ENCODE peak calls at places on chromosomes 16 and 17, in six cellular contexts. One of them, this sample, is unnamed.

GRCh38 chr17:80786470-80786869 is 205.2 kb upstream of the CHMP6 start:
- DNase-seq in H1: no peak
- DNase-seq in H9: peak
- DNase-seq in IMR-90: no peak
- DNase-seq in neuronal stem cell: no peak
- DNase-seq in mesenchymal stem cell: no peak
- DNase-seq in this sample: no peak

GRCh38 chr17:19553036-19553435 is 19.4 kb downstream of the SLC47A1 start:
- DNase-seq in H1: no peak
- DNase-seq in H9: no peak
- DNase-seq in IMR-90: no peak
- DNase-seq in neuronal stem cell: no peak
- DNase-seq in mesenchymal stem cell: no peak
- DNase-seq in this sample: no peak

GRCh38 chr17:32477220-32477619 is 9.6 kb upstream of the CDK5R1 start:
- DNase-seq in H1: no peak
- DNase-seq in H9: no peak
- DNase-seq in IMR-90: no peak
- DNase-seq in neuronal stem cell: no peak
- DNase-seq in mesenchymal stem cell: no peak
- DNase-seq in this sample: no peak

GRCh38 chr16:12276631-12277030 is 300.1 kb downstream of the SNX29 start:
- DNase-seq in H1: no peak
- DNase-seq in H9: no peak
- DNase-seq in IMR-90: no peak
- DNase-seq in neuronal stem cell: no peak
- DNase-seq in mesenchymal stem cell: no peak
- DNase-seq in this sample: no peak

GRCh38 chr17:76840884-76841775 is 27.1 kb upstream of the MGAT5B start:
- DNase-seq in H1: no peak
- DNase-seq in H9: no peak
- DNase-seq in IMR-90: no peak
- DNase-seq in neuronal stem cell: no peak
- DNase-seq in mesenchymal stem cell: no peak
- DNase-seq in this sample: no peak

GRCh38 chr17:39114744-39115534 is 36.5 kb downstream of the PLXDC1 start:
- DNase-seq in H1: no peak
- DNase-seq in H9: no peak
- DNase-seq in IMR-90: peak
- DNase-seq in neuronal stem cell: no peak
- DNase-seq in mesenchymal stem cell: peak
- DNase-seq in this sample: no peak

GRCh38 chr17:21061158-21061835 is 18.5 kb upstream of the USP22 start:
- DNase-seq in H1: no peak
- DNase-seq in H9: no peak
- DNase-seq in IMR-90: no peak
- DNase-seq in neuronal stem cell: no peak
- DNase-seq in mesenchymal stem cell: no peak
- DNase-seq in this sample: no peak

GRCh38 chr17:50532452-50533024 is at the start of gene EPN3:
- DNase-seq in H1: peak
- DNase-seq in H9: peak
- DNase-seq in IMR-90: no peak
- DNase-seq in neuronal stem cell: no peak
- DNase-seq in mesenchymal stem cell: no peak
- DNase-seq in this sample: peak

GRCh38 chr16:84726079-84726669 is 26.4 kb downstream of the USP10 start:
- DNase-seq in H1: peak
- DNase-seq in H9: peak
- DNase-seq in IMR-90: peak
- DNase-seq in neuronal stem cell: peak
- DNase-seq in mesenchymal stem cell: peak
- DNase-seq in this sample: peak

GRCh38 chr17:56593073-56593740 is at the start of gene NOG:
- DNase-seq in H1: peak
- DNase-seq in H9: peak
- DNase-seq in IMR-90: peak
- DNase-seq in neuronal stem cell: peak
- DNase-seq in mesenchymal stem cell: peak
- DNase-seq in this sample: peak

GRCh38 chr16:23499801-23500200 is 10.5 kb downstream of the GGA2 start:
- DNase-seq in H1: peak
- DNase-seq in H9: peak
- DNase-seq in IMR-90: no peak
- DNase-seq in neuronal stem cell: no peak
- DNase-seq in mesenchymal stem cell: no peak
- DNase-seq in this sample: no peak

GRCh38 chr17:30433514-30433913 is 43.7 kb upstream of the GOSR1 start:
- DNase-seq in H1: no peak
- DNase-seq in H9: no peak
- DNase-seq in IMR-90: peak
- DNase-seq in neuronal stem cell: no peak
- DNase-seq in mesenchymal stem cell: peak
- DNase-seq in this sample: no peak

GRCh38 chr16:11047057-11047456 is 102.7 kb downstream of the CLEC16A start:
- DNase-seq in H1: no peak
- DNase-seq in H9: no peak
- DNase-seq in IMR-90: peak
- DNase-seq in neuronal stem cell: no peak
- DNase-seq in mesenchymal stem cell: peak
- DNase-seq in this sample: no peak

GRCh38 chr17:65355246-65355645 is 206.2 kb downstream of the AXIN2 start:
- DNase-seq in H1: no peak
- DNase-seq in H9: no peak
- DNase-seq in IMR-90: no peak
- DNase-seq in neuronal stem cell: no peak
- DNase-seq in mesenchymal stem cell: no peak
- DNase-seq in this sample: no peak

GRCh38 chr17:9529033-9529748 is 46.4 kb downstream of the STX8 start:
- DNase-seq in H1: no peak
- DNase-seq in H9: no peak
- DNase-seq in IMR-90: peak
- DNase-seq in neuronal stem cell: no peak
- DNase-seq in mesenchymal stem cell: peak
- DNase-seq in this sample: peak

GRCh38 chr17:29124931-29125270 is 55.3 kb downstream of the MYO18A start:
- DNase-seq in H1: no peak
- DNase-seq in H9: no peak
- DNase-seq in IMR-90: no peak
- DNase-seq in neuronal stem cell: no peak
- DNase-seq in mesenchymal stem cell: no peak
- DNase-seq in this sample: no peak

GRCh38 chr17:34386925-34387550 is 24.0 kb upstream of the CCL1 start:
- DNase-seq in H1: no peak
- DNase-seq in H9: peak
- DNase-seq in IMR-90: peak
- DNase-seq in neuronal stem cell: no peak
- DNase-seq in mesenchymal stem cell: no peak
- DNase-seq in this sample: no peak

GRCh38 chr16:26987631-26988030 is 79.1 kb upstream of the C16orf82 start:
- DNase-seq in H1: no peak
- DNase-seq in H9: no peak
- DNase-seq in IMR-90: peak
- DNase-seq in neuronal stem cell: no peak
- DNase-seq in mesenchymal stem cell: peak
- DNase-seq in this sample: no peak

DNA sequence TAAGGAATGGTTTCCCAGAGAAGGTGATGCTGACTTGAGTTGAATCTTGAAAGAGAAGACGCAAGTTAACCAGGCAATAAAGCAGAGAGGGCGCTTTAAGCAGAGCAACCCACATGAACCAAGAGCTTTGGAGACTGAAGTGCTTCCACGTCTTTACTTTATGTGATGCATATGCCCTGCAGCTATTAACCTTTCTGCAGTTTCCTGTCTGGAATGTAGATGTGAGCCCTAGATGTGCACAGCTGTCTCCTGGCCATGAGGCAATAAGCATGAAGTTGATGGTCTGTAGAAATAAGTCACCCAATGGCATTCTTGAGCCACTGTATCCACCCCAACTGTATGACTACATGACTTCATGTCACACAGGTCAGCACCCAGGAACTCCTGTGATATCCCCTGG is 5.7 kb upstream of the CHST4 start:
- DNase-seq in H1: no peak
- DNase-seq in H9: no peak
- DNase-seq in IMR-90: no peak
- DNase-seq in neuronal stem cell: no peak
- DNase-seq in mesenchymal stem cell: no peak
- DNase-seq in this sample: peak
- H3K14ac ChIP-seq in H1: no peak
- H3K14ac ChIP-seq in H9: no peak
- H3K14ac ChIP-seq in IMR-90: no peak
- H3K14ac ChIP-seq in neuronal stem cell: no peak
- H3K14ac ChIP-seq in mesenchymal stem cell: no peak
- H3K14ac ChIP-seq in this sample: no peak

GRCh38 chr17:44736551-44737240 is 22.1 kb upstream of the ADAM11 start:
- DNase-seq in H1: no peak
- DNase-seq in H9: no peak
- DNase-seq in IMR-90: no peak
- DNase-seq in neuronal stem cell: no peak
- DNase-seq in mesenchymal stem cell: no peak
- DNase-seq in this sample: no peak

GRCh38 chr17:44745301-44745700 is 13.5 kb upstream of the ADAM11 start:
- DNase-seq in H1: no peak
- DNase-seq in H9: no peak
- DNase-seq in IMR-90: no peak
- DNase-seq in neuronal stem cell: no peak
- DNase-seq in mesenchymal stem cell: no peak
- DNase-seq in this sample: no peak

GRCh38 chr17:44738214-44738906 is 20.4 kb upstream of the ADAM11 start:
- DNase-seq in H1: no peak
- DNase-seq in H9: no peak
- DNase-seq in IMR-90: peak
- DNase-seq in neuronal stem cell: no peak
- DNase-seq in mesenchymal stem cell: peak
- DNase-seq in this sample: no peak

GRCh38 chr17:44741316-44741715 is 17.5 kb upstream of the ADAM11 start:
- DNase-seq in H1: no peak
- DNase-seq in H9: no peak
- DNase-seq in IMR-90: no peak
- DNase-seq in neuronal stem cell: no peak
- DNase-seq in mesenchymal stem cell: no peak
- DNase-seq in this sample: no peak
- H4K8ac ChIP-seq in H1: no peak
- H4K8ac ChIP-seq in H9: no peak
- H4K8ac ChIP-seq in IMR-90: no peak
- H4K8ac ChIP-seq in neuronal stem cell: no peak
- H4K8ac ChIP-seq in mesenchymal stem cell: no peak
- H4K8ac ChIP-seq in this sample: no peak

DNA sequence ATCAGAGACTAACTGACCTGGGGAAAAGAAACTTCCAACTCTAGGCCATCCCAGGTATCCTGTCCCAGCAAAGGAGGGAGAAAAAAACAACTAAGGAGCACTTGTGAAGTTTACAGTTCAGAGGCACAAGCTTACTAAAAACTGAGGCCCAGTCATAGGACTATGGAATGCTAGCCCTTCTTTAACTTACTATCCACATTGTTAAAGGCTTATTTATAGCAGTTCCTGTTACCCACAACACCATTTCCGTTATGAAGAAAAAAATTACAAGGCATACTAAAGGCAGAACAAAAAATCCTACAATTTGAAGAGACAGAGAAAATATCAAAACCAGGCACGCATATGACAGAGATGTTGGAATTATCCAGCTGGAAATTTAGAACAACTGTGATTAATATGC is 159.1 kb downstream of the CDH11 start:
- DNase-seq in H1: no peak
- DNase-seq in H9: no peak
- DNase-seq in IMR-90: no peak
- DNase-seq in neuronal stem cell: no peak
- DNase-seq in mesenchymal stem cell: peak
- DNase-seq in this sample: no peak
- H3K14ac ChIP-seq in H1: no peak
- H3K14ac ChIP-seq in H9: no peak
- H3K14ac ChIP-seq in IMR-90: no peak
- H3K14ac ChIP-seq in neuronal stem cell: no peak
- H3K14ac ChIP-seq in mesenchymal stem cell: no peak
- H3K14ac ChIP-seq in this sample: no peak

GRCh38 chr16:5448798-5449197 is 351.2 kb upstream of the EEF2KMT start:
- DNase-seq in H1: no peak
- DNase-seq in H9: no peak
- DNase-seq in IMR-90: no peak
- DNase-seq in neuronal stem cell: no peak
- DNase-seq in mesenchymal stem cell: no peak
- DNase-seq in this sample: no peak

GRCh38 chr16:5446623-5447240 is 349.1 kb upstream of the EEF2KMT start:
- DNase-seq in H1: no peak
- DNase-seq in H9: peak
- DNase-seq in IMR-90: no peak
- DNase-seq in neuronal stem cell: no peak
- DNase-seq in mesenchymal stem cell: no peak
- DNase-seq in this sample: no peak

GRCh38 chr16:5450435-5451104 is 353.0 kb upstream of the EEF2KMT start:
- DNase-seq in H1: peak
- DNase-seq in H9: peak
- DNase-seq in IMR-90: no peak
- DNase-seq in neuronal stem cell: peak
- DNase-seq in mesenchymal stem cell: no peak
- DNase-seq in this sample: no peak

GRCh38 chr16:5449901-5450300 is 352.3 kb upstream of the EEF2KMT start:
- DNase-seq in H1: no peak
- DNase-seq in H9: no peak
- DNase-seq in IMR-90: no peak
- DNase-seq in neuronal stem cell: no peak
- DNase-seq in mesenchymal stem cell: no peak
- DNase-seq in this sample: no peak

GRCh38 chr16:5447734-5448133 is 350.1 kb upstream of the EEF2KMT start:
- DNase-seq in H1: no peak
- DNase-seq in H9: no peak
- DNase-seq in IMR-90: no peak
- DNase-seq in neuronal stem cell: no peak
- DNase-seq in mesenchymal stem cell: no peak
- DNase-seq in this sample: no peak
- H4K8ac ChIP-seq in H1: peak
- H4K8ac ChIP-seq in H9: no peak
- H4K8ac ChIP-seq in IMR-90: no peak
- H4K8ac ChIP-seq in neuronal stem cell: no peak
- H4K8ac ChIP-seq in mesenchymal stem cell: no peak
- H4K8ac ChIP-seq in this sample: no peak

DNA sequence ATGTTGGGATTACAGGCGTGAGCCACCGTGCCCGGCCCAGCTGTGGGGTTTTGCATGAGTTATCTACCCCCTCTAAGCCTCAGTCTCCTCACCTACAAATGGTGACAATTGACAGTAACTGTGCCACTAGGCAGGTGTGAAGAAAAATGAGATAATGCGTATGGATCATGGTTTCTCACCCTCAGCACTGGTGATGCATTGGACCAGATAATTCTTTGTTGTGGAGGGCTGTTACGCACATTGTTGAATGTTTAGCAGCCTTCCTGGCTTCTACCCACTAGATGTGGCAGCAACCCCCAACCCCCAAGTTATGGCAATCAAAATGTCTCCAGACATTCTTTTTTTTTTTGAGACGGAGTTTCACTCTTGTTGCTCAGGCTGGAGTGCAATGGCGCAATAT is 9.0 kb upstream of the HAPSTR1 start:
- DNase-seq in H1: no peak
- DNase-seq in H9: no peak
- DNase-seq in IMR-90: no peak
- DNase-seq in neuronal stem cell: no peak
- DNase-seq in mesenchymal stem cell: no peak
- DNase-seq in this sample: no peak
- H3K14ac ChIP-seq in H1: no peak
- H3K14ac ChIP-seq in H9: no peak
- H3K14ac ChIP-seq in IMR-90: no peak
- H3K14ac ChIP-seq in neuronal stem cell: no peak
- H3K14ac ChIP-seq in mesenchymal stem cell: no peak
- H3K14ac ChIP-seq in this sample: no peak

GRCh38 chr17:4948997-4949320 is 629 bp upstream of the PFN1 start:
- DNase-seq in H1: peak
- DNase-seq in H9: peak
- DNase-seq in IMR-90: peak
- DNase-seq in neuronal stem cell: peak
- DNase-seq in mesenchymal stem cell: peak
- DNase-seq in this sample: peak
- H4K8ac ChIP-seq in H1: peak
- H4K8ac ChIP-seq in H9: no peak
- H4K8ac ChIP-seq in IMR-90: peak
- H4K8ac ChIP-seq in neuronal stem cell: no peak
- H4K8ac ChIP-seq in mesenchymal stem cell: peak
- H4K8ac ChIP-seq in this sample: peak

This sample was measured in trophoblast cell.